ENCODE peak calls at places on chromosome 3, in ten cellular contexts. I is PC-3, U is AG04450, L is small intestine, W is midbrain, H is right lobe of liver, B is D341Med, F is fibroblast of the aortic adventitia, X is heart right ventricle, V is WTC11. Q is an unnamed sample.

GRCh38 chr3:10706156-10707088 is 109.6 kb upstream of the SLC6A11 start:
- DNase-seq in I (peak), U (no peak), L (no peak), W (no peak), H (no peak), B (peak), F (no peak), X (no peak), V (peak), Q (no peak)

GRCh38 chr3:182693723-182694122 is 99.6 kb upstream of the ATP11B start:
- DNase-seq in I (no peak), U (no peak), L (no peak), W (no peak), H (no peak), B (no peak), F (no peak), X (no peak), V (no peak), Q (no peak)

GRCh38 chr3:184685646-184686045 is 26.2 kb downstream of the MAGEF1 start:
- DNase-seq in I (no peak), U (no peak), L (no peak), W (peak), H (no peak), B (no peak), F (no peak), X (no peak), V (no peak), Q (no peak)

GRCh38 chr3:134077649-134078081 is 47.9 kb upstream of the SLCO2A1 start:
- DNase-seq in I (no peak), U (no peak), L (no peak), W (no peak), H (peak), B (no peak), F (no peak), X (no peak), V (no peak), Q (no peak)

GRCh38 chr3:63934041-63934440 is 21.9 kb upstream of the SCAANT1 start:
- DNase-seq in I (no peak), U (no peak), L (no peak), W (no peak), H (no peak), B (no peak), F (no peak), X (peak), V (no peak), Q (no peak)

GRCh38 chr3:45915518-45916231 is 27.6 kb upstream of the CXCR6 start:
- DNase-seq in I (peak), U (peak), L (peak), W (no peak), H (no peak), B (no peak), F (peak), X (no peak), V (no peak), Q (peak)

GRCh38 chr3:197541756-197542539 is 13.8 kb downstream of the BDH1 start:
- DNase-seq in I (no peak), U (peak), L (no peak), W (peak), H (peak), B (no peak), F (no peak), X (peak), V (peak), Q (no peak)

GRCh38 chr3:149009732-149010131 is 18.4 kb downstream of the GYG1 start:
- DNase-seq in I (no peak), U (no peak), L (peak), W (no peak), H (no peak), B (no peak), F (no peak), X (no peak), V (no peak), Q (no peak)

GRCh38 chr3:40129981-40130380 is 179.5 kb upstream of the EIF1B start:
- DNase-seq in I (no peak), U (no peak), L (no peak), W (no peak), H (no peak), B (no peak), F (no peak), X (no peak), V (no peak), Q (no peak)

GRCh38 chr3:182911782-182912111 is 68.6 kb downstream of the DCUN1D1 start:
- DNase-seq in I (no peak), U (no peak), L (no peak), W (no peak), H (no peak), B (no peak), F (no peak), X (no peak), V (no peak), Q (no peak)

GRCh38 chr3:24119321-24119751 is 174.2 kb downstream of the NR1D2 start:
- DNase-seq in I (peak), U (no peak), L (peak), W (no peak), H (no peak), B (no peak), F (peak), X (no peak), V (no peak), Q (peak)

GRCh38 chr3:3038201-3038991 is 71.8 kb downstream of the IL5RA start:
- DNase-seq in I (peak), U (no peak), L (no peak), W (no peak), H (no peak), B (no peak), F (no peak), X (no peak), V (no peak), Q (no peak)

GRCh38 chr3:108420926-108421325 is 89.5 kb downstream of the MYH15 start:
- DNase-seq in I (peak), U (peak), L (no peak), W (no peak), H (no peak), B (no peak), F (peak), X (no peak), V (no peak), Q (no peak)

GRCh38 chr3:12869025-12869695 is 27.8 kb upstream of the RPL32 start:
- DNase-seq in I (no peak), U (no peak), L (peak), W (no peak), H (no peak), B (no peak), F (no peak), X (peak), V (peak), Q (no peak)

GRCh38 chr3:71142440-71143161 is 440.9 kb downstream of the FOXP1 start:
- DNase-seq in I (no peak), U (no peak), L (peak), W (no peak), H (no peak), B (no peak), F (no peak), X (no peak), V (no peak), Q (peak)

GRCh38 chr3:25830373-25831305 is 40.7 kb downstream of the OXSM start:
- DNase-seq in I (no peak), U (no peak), L (no peak), W (no peak), H (no peak), B (no peak), F (no peak), X (no peak), V (no peak), Q (no peak)

GRCh38 chr3:39124876-39125836 is 17.7 kb downstream of the TTC21A start:
- DNase-seq in I (peak), U (no peak), L (peak), W (no peak), H (no peak), B (no peak), F (peak), X (no peak), V (no peak), Q (peak)

GRCh38 chr3:67937498-67938118 is 283.2 kb upstream of the SUCLG2 start:
- DNase-seq in I (peak), U (no peak), L (no peak), W (no peak), H (peak), B (no peak), F (peak), X (no peak), V (no peak), Q (no peak)

GRCh38 chr3:38644662-38645053 is 4.8 kb downstream of the SCN5A start:
- DNase-seq in I (no peak), U (no peak), L (no peak), W (no peak), H (peak), B (no peak), F (no peak), X (no peak), V (no peak), Q (no peak)

GRCh38 chr3:126158016-126158911 is 22.1 kb downstream of the ALDH1L1 start:
- DNase-seq in I (no peak), U (no peak), L (no peak), W (no peak), H (no peak), B (peak), F (no peak), X (no peak), V (no peak), Q (no peak)

GRCh38 chr3:16101295-16102186 is 72.9 kb upstream of the GALNT15 start:
- DNase-seq in I (peak), U (no peak), L (peak), W (no peak), H (no peak), B (no peak), F (no peak), X (no peak), V (no peak), Q (peak)

GRCh38 chr3:101780661-101781060 is 1.6 kb downstream of the NXPE3 start:
- DNase-seq in I (peak), U (peak), L (no peak), W (peak), H (no peak), B (no peak), F (peak), X (peak), V (no peak), Q (no peak)

GRCh38 chr3:58082047-58082446 is 73.8 kb downstream of the FLNB start:
- DNase-seq in I (no peak), U (peak), L (no peak), W (no peak), H (no peak), B (peak), F (peak), X (peak), V (no peak), Q (no peak)

GRCh38 chr3:40705663-40706062 is 180.9 kb downstream of the ZNF621 start:
- DNase-seq in I (no peak), U (no peak), L (no peak), W (no peak), H (no peak), B (no peak), F (no peak), X (no peak), V (no peak), Q (no peak)

GRCh38 chr3:61765109-61765876 is 203.9 kb downstream of the PTPRG start:
- DNase-seq in I (no peak), U (no peak), L (no peak), W (no peak), H (no peak), B (no peak), F (no peak), X (no peak), V (no peak), Q (no peak)

GRCh38 chr3:183178833-183179549 is 16.5 kb upstream of the LAMP3 start:
- DNase-seq in I (peak), U (no peak), L (peak), W (no peak), H (no peak), B (peak), F (peak), X (no peak), V (peak), Q (peak)

GRCh38 chr3:18124501-18124900 is 300.6 kb downstream of the SATB1 start:
- DNase-seq in I (peak), U (peak), L (no peak), W (no peak), H (no peak), B (no peak), F (peak), X (no peak), V (no peak), Q (peak)

GRCh38 chr3:62332771-62333381 is 40.5 kb downstream of the FEZF2 start:
- DNase-seq in I (peak), U (no peak), L (peak), W (peak), H (no peak), B (no peak), F (peak), X (no peak), V (no peak), Q (peak)

GRCh38 chr3:46858996-46859710 is 4.1 kb downstream of the MYL3 start:
- DNase-seq in I (no peak), U (no peak), L (no peak), W (no peak), H (peak), B (no peak), F (no peak), X (peak), V (peak), Q (no peak)

GRCh38 chr3:54882114-54882833 is 45.6 kb downstream of the LRTM1 start:
- DNase-seq in I (peak), U (peak), L (no peak), W (no peak), H (no peak), B (no peak), F (peak), X (no peak), V (no peak), Q (no peak)

GRCh38 chr3:185688808-185689207 is 102.7 kb downstream of the SENP2 start:
- DNase-seq in I (peak), U (peak), L (no peak), W (no peak), H (no peak), B (no peak), F (peak), X (no peak), V (no peak), Q (peak)

GRCh38 chr3:154898398-154898797 is 181.7 kb upstream of the MME start:
- DNase-seq in I (no peak), U (no peak), L (no peak), W (no peak), H (no peak), B (no peak), F (peak), X (no peak), V (no peak), Q (no peak)

GRCh38 chr3:136162322-136162721 is 33.8 kb downstream of the MSL2 start:
- DNase-seq in I (no peak), U (no peak), L (no peak), W (no peak), H (peak), B (no peak), F (no peak), X (no peak), V (no peak), Q (no peak)

GRCh38 chr3:14725015-14725431 is 50.1 kb downstream of the C3orf20 start:
- DNase-seq in I (peak), U (peak), L (no peak), W (no peak), H (no peak), B (no peak), F (peak), X (peak), V (no peak), Q (no peak)

GRCh38 chr3:178048768-178049167 is 487.5 kb upstream of the KCNMB2 start:
- DNase-seq in I (no peak), U (no peak), L (no peak), W (no peak), H (no peak), B (no peak), F (peak), X (no peak), V (no peak), Q (no peak)

GRCh38 chr3:56593455-56594158 is 36.6 kb downstream of the CCDC66 start:
- DNase-seq in I (peak), U (no peak), L (peak), W (no peak), H (no peak), B (no peak), F (no peak), X (no peak), V (no peak), Q (no peak)

GRCh38 chr3:13091898-13092620 is 18.8 kb upstream of the IQSEC1 start:
- DNase-seq in I (peak), U (peak), L (peak), W (peak), H (peak), B (peak), F (peak), X (peak), V (peak), Q (peak)

GRCh38 chr3:150094150-150094932 is 123.6 kb upstream of the PFN2 start:
- DNase-seq in I (peak), U (no peak), L (no peak), W (no peak), H (no peak), B (no peak), F (no peak), X (no peak), V (no peak), Q (peak)

Q was measured in HT-29.